ENCODE peak calls at places on chromosomes 6 and 20, in six cellular contexts. S is HCT116, V is RWPE2, Z is OCI-LY7, U is hepatocyte, L is adrenal gland. I is an unnamed sample.

GRCh38 chr6:2448826-2449571 is 203.6 kb upstream of the GMDS start:
- DNase-seq in S (peak; percentile 59), V (no peak), Z (peak; percentile 27), U (peak; percentile 85), L (peak; percentile 60), I (no peak)

GRCh38 chr6:79812195-79812594 is 135.2 kb downstream of the ELOVL4 start:
- DNase-seq in S (no peak), V (no peak), Z (no peak), U (no peak), L (no peak), I (no peak)

GRCh38 chr6:70973591-70973990 is 16.7 kb upstream of the B3GAT2 start:
- DNase-seq in S (no peak), V (no peak), Z (no peak), U (no peak), L (no peak), I (no peak)

GRCh38 chr6:140311146-140311545 is 936.7 kb upstream of the CITED2 start:
- DNase-seq in S (no peak), V (no peak), Z (no peak), U (no peak), L (no peak), I (no peak)

GRCh38 chr20:9040874-9041524 is 27.9 kb upstream of the PLCB4 start:
- DNase-seq in S (no peak), V (no peak), Z (no peak), U (no peak), L (no peak), I (no peak)

GRCh38 chr6:7108964-7109836 is 1.4 kb downstream of the RREB1 start:
- DNase-seq in S (no peak), V (no peak), Z (peak; percentile 34), U (peak; percentile 84), L (peak; percentile 88), I (peak; percentile 64)

GRCh38 chr6:163841326-163841725 is 426.8 kb downstream of the QKI start:
- DNase-seq in S (no peak), V (no peak), Z (no peak), U (no peak), L (no peak), I (no peak)

GRCh38 chr6:112357801-112358200 is 10.7 kb downstream of the RFPL4B start:
- DNase-seq in S (no peak), V (no peak), Z (no peak), U (no peak), L (no peak), I (no peak)

GRCh38 chr6:130933712-130934200 is 106.5 kb downstream of the SMLR1 start:
- DNase-seq in S (no peak), V (no peak), Z (no peak), U (peak; percentile 17), L (no peak), I (no peak)

GRCh38 chr20:53934421-53935352 is 135.7 kb downstream of the BCAS1 start:
- DNase-seq in S (no peak), V (no peak), Z (peak; percentile 88), U (no peak), L (peak; percentile 74), I (peak; percentile 60)

GRCh38 chr6:95094751-95095150 is 482.6 kb upstream of the MANEA start:
- DNase-seq in S (peak; percentile 46), V (no peak), Z (no peak), U (peak; percentile 14), L (no peak), I (no peak)

GRCh38 chr6:5204340-5204739 is 56.4 kb downstream of the LYRM4 start:
- DNase-seq in S (no peak), V (no peak), Z (no peak), U (no peak), L (no peak), I (no peak)

GRCh38 chr6:1643830-1644445 is 34.2 kb downstream of the FOXC1 start:
- DNase-seq in S (no peak), V (no peak), Z (no peak), U (no peak), L (no peak), I (no peak)

GRCh38 chr20:1438361-1438760 is 28.3 kb downstream of the NSFL1C start:
- DNase-seq in S (no peak), V (no peak), Z (no peak), U (no peak), L (no peak), I (no peak)

GRCh38 chr6:43950206-43950605 is 177.0 kb downstream of the MRPL14 start:
- DNase-seq in S (no peak), V (peak; percentile 29), Z (no peak), U (no peak), L (peak; percentile 43), I (no peak)

GRCh38 chr6:165987483-165988305 is 180.0 kb downstream of the TBXT start:
- DNase-seq in S (no peak), V (no peak), Z (no peak), U (peak; percentile 62), L (peak; percentile 97), I (peak; percentile 90)

GRCh38 chr6:135179920-135180457 is 1.1 kb upstream of the MYB start:
- DNase-seq in S (no peak), V (no peak), Z (no peak), U (no peak), L (no peak), I (no peak)

GRCh38 chr20:32052792-32053362 is 835 bp downstream of the HCK start:
- DNase-seq in S (no peak), V (no peak), Z (no peak), U (no peak), L (no peak), I (peak; percentile 42)

GRCh38 chr6:156425374-156425773 is 351.8 kb upstream of the ARID1B start:
- DNase-seq in S (no peak), V (no peak), Z (no peak), U (no peak), L (no peak), I (no peak)

GRCh38 chr6:151916680-151917164 is 109.2 kb downstream of the ESR1 start:
- DNase-seq in S (no peak), V (peak; percentile 62), Z (no peak), U (no peak), L (no peak), I (no peak)

GRCh38 chr6:13454286-13455221 is 32.8 kb downstream of the GFOD1 start:
- DNase-seq in S (no peak), V (no peak), Z (peak; percentile 41), U (no peak), L (peak; percentile 72), I (no peak)

GRCh38 chr6:166907871-166908806 is 48.2 kb downstream of the RNASET2 start:
- DNase-seq in S (no peak), V (no peak), Z (no peak), U (no peak), L (no peak), I (no peak)

GRCh38 chr6:116405663-116406329 is 35.0 kb downstream of the DSE start:
- DNase-seq in S (peak; percentile 18), V (no peak), Z (peak; percentile 78), U (no peak), L (no peak), I (no peak)

GRCh38 chr20:46740214-46740609 is 30.8 kb downstream of the SLC2A10 start:
- DNase-seq in S (no peak), V (no peak), Z (no peak), U (no peak), L (no peak), I (no peak)

GRCh38 chr20:58084966-58085365 is 143.5 kb downstream of the ANKRD60 start:
- DNase-seq in S (no peak), V (no peak), Z (no peak), U (peak; percentile 16), L (peak; percentile 37), I (no peak)

GRCh38 chr6:88492824-88493223 is 326.7 kb upstream of the CNR1 start:
- DNase-seq in S (peak; percentile 22), V (no peak), Z (peak; percentile 53), U (peak; percentile 24), L (no peak), I (no peak)

GRCh38 chr6:43744490-43744889 is 25.5 kb upstream of the VEGFA start:
- DNase-seq in S (no peak), V (peak; percentile 29), Z (no peak), U (no peak), L (no peak), I (no peak)

GRCh38 chr6:36897629-36898028 is 11.9 kb downstream of the C6orf89 start:
- DNase-seq in S (no peak), V (no peak), Z (peak; percentile 12), U (peak; percentile 44), L (no peak), I (no peak)

DNA sequence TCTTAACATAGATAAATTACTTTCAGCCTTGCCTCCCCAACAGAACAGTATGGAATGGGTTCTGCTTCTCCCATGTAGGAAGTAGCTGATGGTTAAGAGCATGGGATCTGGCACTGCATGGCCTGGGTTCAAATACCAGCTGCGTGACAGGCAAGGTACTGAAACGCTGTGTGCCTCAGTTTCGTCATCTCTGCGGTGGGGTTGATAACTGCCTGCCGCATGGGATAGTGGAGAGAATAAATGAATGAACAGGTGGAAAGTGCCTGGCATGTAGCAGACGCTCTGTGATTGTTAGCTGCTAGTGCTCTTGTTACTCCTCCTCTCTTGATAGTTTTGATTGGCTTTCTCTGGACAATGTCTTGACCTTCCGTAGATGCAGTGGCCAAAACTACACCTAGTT is 213.3 kb downstream of the ZDHHC14 start:
- DNase-seq in S (no peak), V (no peak), Z (no peak), U (no peak), L (no peak), I (no peak)
- TF ChIP-seq CTCF in S (no peak), V (no peak), Z (no peak), U (no peak), L (no peak), I (no peak)

GRCh38 chr6:313917-314316 is 21.6 kb downstream of the DUSP22 start:
- DNase-seq in S (no peak), V (no peak), Z (no peak), U (no peak), L (no peak), I (no peak)
- H3K4me1 ChIP-seq in S (no peaks in the 10 kb centered on the region), V (no peaks in the 10 kb centered on the region), Z (peaks cover 91% of the 10 kb centered on the region), U (no peaks in the 10 kb centered on the region), L (no peaks in the 10 kb centered on the region), I (peaks cover 25% of the 10 kb centered on the region)

DNA sequence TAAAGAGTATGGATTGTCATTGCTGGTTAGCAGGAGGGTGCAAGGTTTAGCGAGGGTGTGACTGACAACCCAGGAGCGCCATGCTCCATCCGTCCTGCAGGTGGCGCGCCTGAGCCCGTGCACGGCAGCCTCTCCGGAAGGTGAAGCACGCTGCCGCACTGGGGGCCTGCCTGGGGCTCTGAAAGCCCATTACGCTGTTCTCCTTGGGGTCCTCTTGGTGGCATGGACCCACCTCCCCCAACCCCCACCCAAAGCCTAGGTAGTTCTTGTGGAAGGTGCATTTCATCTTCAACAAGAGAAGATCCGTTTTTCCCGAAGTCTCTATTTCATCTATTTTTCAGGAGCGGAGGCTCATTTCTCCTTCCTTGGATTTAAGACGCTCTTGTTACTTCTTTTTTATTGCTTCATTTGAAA is 197.4 kb upstream of the KCNG1 start:
- DNase-seq in S (no peak), V (no peak), Z (peak; percentile 24), U (peak; percentile 22), L (no peak), I (peak; percentile 44)
- TF ChIP-seq CTCF in S (peak; percentile 99), V (peak; percentile 100), Z (peak; percentile 88), U (peak; percentile 57), L (peak; percentile 27), I (peak; percentile 72)

GRCh38 chr6:35051393-35051792 is 89.7 kb downstream of the TCP11 start:
- DNase-seq in S (no peak), V (no peak), Z (no peak), U (no peak), L (no peak), I (no peak)
- H3K4me1 ChIP-seq in S (no peaks in the 10 kb centered on the region), V (peaks cover 8% of the 10 kb centered on the region), Z (no peaks in the 10 kb centered on the region), U (peaks cover 64% of the 10 kb centered on the region), L (peaks cover 68% of the 10 kb centered on the region), I (peaks cover 62% of the 10 kb centered on the region)

GRCh38 chr6:109695468-109695867 is 4.4 kb downstream of the FIG4 start:
- DNase-seq in S (no peak), V (no peak), Z (peak; percentile 53), U (no peak), L (no peak), I (no peak)
- TF ChIP-seq CTCF in S (peak; percentile 20), V (peak; percentile 17), Z (peak; percentile 73), U (peak; percentile 20), L (no peak), I (no peak)

I was measured in heart right ventricle.